ENCODE peak calls at places on chromosomes 11 and 22, in four cellular contexts. P is activated T-helper 1 cell treated with Interleukin-2 at 50 U/mL for 16 hours; S is smooth muscle cell of the brain vasculature; I is stimulated activated naive CD4-positive, alpha-beta T cell. M is an unnamed sample.

GRCh38 chr11:80669620-80670019 is 1228.8 kb upstream of the TENM4 start:
- DNase-seq in P (no peak), I (no peak), S (no peak), M (no peak)

GRCh38 chr22:28018461-28018927 is 99.4 kb upstream of the PITPNB start:
- DNase-seq in S (no peak), I (no peak), P (no peak), M (no peak)

GRCh38 chr22:43826142-43827093 is 14.3 kb upstream of the EFCAB6 start:
- DNase-seq in P (no peak), I (no peak), S (no peak), M (no peak)

GRCh38 chr11:72681226-72682153 is 7.3 kb upstream of the PDE2A start:
- DNase-seq in P (no peak), S (no peak), I (no peak), M (no peak)

GRCh38 chr11:64865286-64866172 is 12.9 kb downstream of the EHD1 start:
- DNase-seq in P (no peak), S (no peak), I (no peak), M (no peak)

GRCh38 chr11:63920126-63920869 is 3.3 kb upstream of the RCOR2 start:
- DNase-seq in P (no peak), S (no peak), I (no peak), M (no peak)

GRCh38 chr11:119362741-119363080 is 16.2 kb upstream of the MFRP start:
- DNase-seq in P (no peak), S (no peak), I (no peak), M (no peak)

GRCh38 chr11:17063171-17064002 is 14.1 kb downstream of the RPS13 start:
- DNase-seq in S (no peak), I (no peak), P (no peak), M (peak)

GRCh38 chr22:20015971-20016733 is 471 bp downstream of the ARVCF start:
- DNase-seq in I (no peak), P (no peak), S (no peak), M (no peak)

GRCh38 chr22:41563051-41563711 is 2.4 kb downstream of the CSDC2 start:
- DNase-seq in S (peak), P (no peak), I (no peak), M (no peak)

GRCh38 chr11:12075291-12075690 is 35.1 kb upstream of the MICAL2 start:
- DNase-seq in P (no peak), I (no peak), S (no peak), M (no peak)

GRCh38 chr11:132312161-132312560 is 941.7 kb downstream of the NTM start:
- DNase-seq in P (no peak), I (no peak), S (no peak), M (no peak)

GRCh38 chr11:77672276-77672675 is 34.7 kb upstream of the CLNS1A start:
- DNase-seq in S (no peak), I (no peak), P (no peak), M (no peak)

GRCh38 chr11:48109046-48109666 is 107.5 kb upstream of the OR4B1 start:
- DNase-seq in S (no peak), P (no peak), I (no peak), M (peak)

GRCh38 chr11:65314501-65315203 is at the start of gene CDC42EP2:
- DNase-seq in S (no peak), P (peak), I (peak), M (peak)

GRCh38 chr11:116376547-116376946 is 396.2 kb downstream of the BUD13 start:
- DNase-seq in P (no peak), S (no peak), I (no peak), M (no peak)

GRCh38 chr11:118343981-118344521 is at the start of gene CD3G:
- DNase-seq in I (peak), P (peak), S (no peak), M (peak)

GRCh38 chr11:78045851-78046485 is 17.7 kb upstream of the THRSP start:
- DNase-seq in S (no peak), I (peak), P (peak), M (peak)

GRCh38 chr11:76193219-76193618 is 13.1 kb downstream of the WNT11 start:
- DNase-seq in S (no peak), I (no peak), P (no peak), M (no peak)

GRCh38 chr22:30541979-30542810 is 4.3 kb downstream of the SEC14L6 start:
- DNase-seq in P (no peak), S (no peak), I (no peak), M (no peak)

GRCh38 chr11:45062115-45062514 is 84.3 kb upstream of the PRDM11 start:
- DNase-seq in P (no peak), I (no peak), S (no peak), M (no peak)

GRCh38 chr11:69839516-69839915 is 20.3 kb upstream of the FGF3 start:
- DNase-seq in S (no peak), I (no peak), P (no peak), M (no peak)

GRCh38 chr11:69232821-69233760 is 60.9 kb upstream of the MYEOV start:
- DNase-seq in S (no peak), P (no peak), I (no peak), M (no peak)

GRCh38 chr11:33772300-33772699 is 2.0 kb downstream of the FBXO3 start:
- DNase-seq in S (no peak), I (no peak), P (no peak), M (no peak)

GRCh38 chr11:365831-366230 is 3.5 kb upstream of the B4GALNT4 start:
- DNase-seq in I (no peak), S (no peak), P (no peak), M (no peak)

GRCh38 chr11:45553401-45553936 is 112.0 kb downstream of the CHST1 start:
- DNase-seq in I (no peak), P (no peak), S (no peak), M (no peak)

GRCh38 chr11:44066732-44067131 is 662 bp downstream of the ACCS start:
- DNase-seq in P (no peak), I (no peak), S (peak), M (no peak)

M was measured in CD8-positive, alpha-beta T cell.